ENCODE peak calls at places on chromosome 16, in ten cellular contexts. C, P, N, Y, X, V, I, B, S and Z are unnamed samples.

GRCh38 chr16:1659071-1659470 is 19.0 kb upstream of the JPT2 start:
- DNase-seq in C (no peak), P (no peak), N (no peak), Y (no peak), X (no peak), V (no peak), I (no peak), B (no peak), S (no peak), Z (no peak)

GRCh38 chr16:30083216-30084055 is 7.6 kb downstream of the PPP4C start:
- DNase-seq in C (no peak), P (no peak), N (no peak), Y (no peak), X (no peak), V (no peak), I (no peak), B (no peak), S (no peak), Z (no peak)

GRCh38 chr16:11586856-11587642 is at the start of gene LITAF:
- DNase-seq in C (peak; percentile 67), P (peak; percentile 62), N (peak; percentile 70), Y (peak; percentile 53), X (peak; percentile 91), V (peak; percentile 71), I (no peak), B (peak; percentile 52), S (peak; percentile 12), Z (peak; percentile 71)

GRCh38 chr16:84810518-84811273 is 9.1 kb upstream of the CRISPLD2 start:
- DNase-seq in C (no peak), P (no peak), N (no peak), Y (peak; percentile 83), X (no peak), V (no peak), I (no peak), B (peak; percentile 38), S (peak; percentile 80), Z (no peak)

GRCh38 chr16:89363621-89364393 is 126.6 kb downstream of the ANKRD11 start:
- DNase-seq in C (peak; percentile 34), P (no peak), N (peak; percentile 37), Y (no peak), X (peak; percentile 76), V (peak; percentile 56), I (no peak), B (peak; percentile 32), S (peak; percentile 88), Z (no peak)

GRCh38 chr16:14244344-14245010 is 173.4 kb downstream of the MRTFB start:
- DNase-seq in C (no peak), P (no peak), N (no peak), Y (no peak), X (no peak), V (no peak), I (no peak), B (no peak), S (no peak), Z (no peak)

GRCh38 chr16:55542459-55543082 is 23.9 kb upstream of the CAPNS2 start:
- DNase-seq in C (no peak), P (no peak), N (no peak), Y (peak; percentile 17), X (no peak), V (no peak), I (no peak), B (no peak), S (peak; percentile 79), Z (no peak)

GRCh38 chr16:74605332-74605731 is 1.6 kb downstream of the GLG1 start:
- DNase-seq in C (no peak), P (no peak), N (no peak), Y (no peak), X (no peak), V (no peak), I (no peak), B (no peak), S (no peak), Z (no peak)

GRCh38 chr16:85635545-85636140 is 22.5 kb downstream of the GSE1 start:
- DNase-seq in C (no peak), P (no peak), N (no peak), Y (no peak), X (no peak), V (no peak), I (no peak), B (no peak), S (no peak), Z (no peak)

GRCh38 chr16:648786-649589 is at the start of gene WDR90:
- DNase-seq in C (peak; percentile 91), P (peak; percentile 85), N (peak; percentile 93), Y (peak; percentile 85), X (peak; percentile 98), V (peak; percentile 96), I (peak; percentile 30), B (peak; percentile 90), S (peak; percentile 88), Z (peak; percentile 93)

GRCh38 chr16:26688105-26688504 is 378.6 kb upstream of the C16orf82 start:
- DNase-seq in C (no peak), P (no peak), N (no peak), Y (no peak), X (no peak), V (no peak), I (no peak), B (no peak), S (no peak), Z (no peak)

GRCh38 chr16:74726736-74727135 is 26.1 kb upstream of the MLKL start:
- DNase-seq in C (no peak), P (peak; percentile 15), N (peak; percentile 35), Y (no peak), X (no peak), V (peak; percentile 61), I (no peak), B (no peak), S (peak; percentile 47), Z (no peak)

GRCh38 chr16:16075463-16076399 is 126.3 kb downstream of the ABCC1 start:
- DNase-seq in C (peak; percentile 9), P (no peak), N (no peak), Y (peak; percentile 59), X (peak; percentile 59), V (no peak), I (no peak), B (no peak), S (no peak), Z (no peak)

GRCh38 chr16:22001591-22001990 is 675 bp upstream of the PDZD9 start:
- DNase-seq in C (no peak), P (no peak), N (no peak), Y (no peak), X (no peak), V (no peak), I (no peak), B (no peak), S (no peak), Z (no peak)

GRCh38 chr16:21685034-21685455 is 21.3 kb downstream of the OTOA start:
- DNase-seq in C (no peak), P (no peak), N (peak; percentile 78), Y (no peak), X (no peak), V (no peak), I (no peak), B (no peak), S (no peak), Z (no peak)

GRCh38 chr16:35480988-35481387 is 2021.6 kb downstream of the TP53TG3F start:
- DNase-seq in C (no peak), P (no peak), N (no peak), Y (no peak), X (no peak), V (no peak), I (no peak), B (no peak), S (no peak), Z (no peak)

GRCh38 chr16:31869511-31870201 is 4.0 kb upstream of the ZNF267 start:
- DNase-seq in C (peak; percentile 75), P (peak; percentile 34), N (no peak), Y (peak; percentile 70), X (peak; percentile 43), V (peak; percentile 59), I (peak; percentile 74), B (peak; percentile 91), S (peak; percentile 96), Z (no peak)

GRCh38 chr16:49589721-49590120 is 216.1 kb downstream of the C16orf78 start:
- DNase-seq in C (no peak), P (no peak), N (no peak), Y (no peak), X (no peak), V (no peak), I (no peak), B (no peak), S (no peak), Z (no peak)

GRCh38 chr16:986411-986810 is 4.8 kb downstream of the SOX8 start:
- DNase-seq in C (no peak), P (no peak), N (no peak), Y (no peak), X (no peak), V (no peak), I (no peak), B (no peak), S (no peak), Z (no peak)

GRCh38 chr16:82651921-82652601 is 25.3 kb downstream of the CDH13 start:
- DNase-seq in C (no peak), P (no peak), N (no peak), Y (no peak), X (no peak), V (no peak), I (no peak), B (peak; percentile 49), S (no peak), Z (no peak)

GRCh38 chr16:11129378-11129781 is 126.6 kb downstream of the SOCS1 start:
- DNase-seq in C (no peak), P (no peak), N (no peak), Y (no peak), X (no peak), V (no peak), I (no peak), B (no peak), S (no peak), Z (no peak)

GRCh38 chr16:53429221-53429943 is 4.9 kb upstream of the RBL2 start:
- DNase-seq in C (no peak), P (no peak), N (no peak), Y (no peak), X (no peak), V (no peak), I (no peak), B (no peak), S (peak; percentile 28), Z (no peak)

GRCh38 chr16:85303354-85303883 is 191.1 kb upstream of the CIBAR2 start:
- DNase-seq in C (peak; percentile 74), P (peak; percentile 69), N (peak; percentile 85), Y (no peak), X (no peak), V (peak; percentile 85), I (no peak), B (peak; percentile 61), S (no peak), Z (peak; percentile 75)

GRCh38 chr16:67666032-67666537 is 465 bp downstream of the ENKD1 start:
- DNase-seq in C (no peak), P (no peak), N (peak; percentile 75), Y (no peak), X (peak; percentile 87), V (peak; percentile 34), I (no peak), B (no peak), S (peak; percentile 40), Z (no peak)

GRCh38 chr16:77585379-77585778 is 136.9 kb upstream of the NUDT7 start:
- DNase-seq in C (no peak), P (no peak), N (no peak), Y (no peak), X (no peak), V (no peak), I (no peak), B (no peak), S (peak; percentile 98), Z (no peak)

GRCh38 chr16:23020084-23020483 is 129.2 kb downstream of the USP31 start:
- DNase-seq in C (no peak), P (no peak), N (no peak), Y (no peak), X (no peak), V (no peak), I (no peak), B (no peak), S (peak; percentile 54), Z (no peak)

GRCh38 chr16:14193316-14193871 is 122.3 kb downstream of the MRTFB start:
- DNase-seq in C (peak; percentile 29), P (no peak), N (no peak), Y (no peak), X (no peak), V (peak; percentile 26), I (peak; percentile 89), B (peak; percentile 25), S (no peak), Z (no peak)

GRCh38 chr16:49121636-49122035 is 160.0 kb downstream of the CBLN1 start:
- DNase-seq in C (no peak), P (no peak), N (no peak), Y (no peak), X (no peak), V (no peak), I (no peak), B (no peak), S (no peak), Z (no peak)